ENCODE peak calls at places on chromosomes 11 and 22, in seven cellular contexts. E is ovary, F is HepG2, P is fibroblast of the conjunctiva, T is pulmonary artery endothelial cell, S is Right ventricle myocardium superior, N is erythroblast. W is an unnamed sample.

GRCh38 chr11:126772267-126772666 is 228.3 kb downstream of the KIRREL3 start:
- DNase-seq in P (no peak), N (no peak), T (no peak), S (no peak), F (no peak), E (no peak), W (no peak)

GRCh38 chr11:20277014-20277413 is 86.5 kb upstream of the HTATIP2 start:
- DNase-seq in F (no peak), E (no peak), N (no peak), S (no peak), T (no peak), P (no peak), W (no peak)

GRCh38 chr11:3155216-3155615 is 9.9 kb downstream of the OSBPL5 start:
- DNase-seq in S (peak; percentile 47), N (no peak), T (no peak), P (no peak), E (peak; percentile 15), F (no peak), W (no peak)

GRCh38 chr22:46446799-46447198 is 90.6 kb downstream of the CELSR1 start:
- DNase-seq in P (no peak), N (no peak), F (no peak), S (no peak), E (no peak), T (no peak), W (peak; percentile 55)

GRCh38 chr11:69376155-69377028 is 82.4 kb downstream of the MYEOV start:
- DNase-seq in S (peak; percentile 29), E (no peak), T (no peak), N (no peak), P (no peak), F (no peak), W (no peak)

GRCh38 chr11:128544625-128545024 is 42.7 kb downstream of the ETS1 start:
- DNase-seq in F (no peak), S (no peak), T (no peak), E (no peak), P (no peak), N (no peak), W (no peak)

GRCh38 chr11:58549644-58550043 is 26.0 kb downstream of the LPXN start:
- DNase-seq in E (no peak), P (no peak), F (no peak), T (no peak), S (no peak), N (no peak), W (no peak)

GRCh38 chr22:48700566-48701295 is 1126.9 kb downstream of the BRD1 start:
- DNase-seq in T (no peak), N (no peak), P (no peak), E (no peak), S (peak; percentile 30), F (peak; percentile 88), W (no peak)

GRCh38 chr11:73186294-73186850 is 31.7 kb upstream of the P2RY2 start:
- DNase-seq in N (no peak), P (no peak), F (no peak), S (no peak), T (no peak), E (no peak), W (no peak)

GRCh38 chr11:75041263-75041662 is 52.5 kb downstream of the NEU3 start:
- DNase-seq in P (no peak), T (no peak), E (no peak), F (no peak), N (no peak), S (no peak), W (no peak)